ENCODE peak calls at places on chromosomes 5 and 9, in five cellular contexts. J is psoas muscle, I is colonic mucosa, W is PC-3, Q is suprapubic skin. Z is an unnamed sample.

GRCh38 chr5:74254257-74254656 is 386.3 kb downstream of the ENC1 start:
- DNase-seq in J (no peak), I (no peak), W (no peak), Q (no peak), Z (no peak)

GRCh38 chr5:181200816-181201215 is 4.2 kb downstream of the TRIM7 start:
- DNase-seq in J (no peak), I (no peak), W (no peak), Q (no peak), Z (no peak)

GRCh38 chr5:84274585-84275468 is 109.9 kb downstream of the EDIL3 start:
- DNase-seq in J (no peak), I (peak; percentile 59), W (peak; percentile 60), Q (no peak), Z (no peak)

GRCh38 chr9:135561391-135562234 is at the start of gene PAEP:
- DNase-seq in J (no peak), I (no peak), W (peak; percentile 44), Q (peak; percentile 40), Z (no peak)

GRCh38 chr9:127305450-127306226 is 41.1 kb downstream of the GARNL3 start:
- DNase-seq in J (no peak), I (no peak), W (no peak), Q (no peak), Z (no peak)

GRCh38 chr5:168710706-168711105 is 131.5 kb upstream of the PANK3 start:
- DNase-seq in J (no peak), I (no peak), W (no peak), Q (no peak), Z (peak; percentile 64)

GRCh38 chr9:19161257-19162025 is 34.1 kb upstream of the PLIN2 start:
- DNase-seq in J (no peak), I (peak; percentile 67), W (peak; percentile 95), Q (peak; percentile 86), Z (no peak)

GRCh38 chr5:122877518-122877917 is 32.1 kb downstream of the SNX24 start:
- DNase-seq in J (no peak), I (no peak), W (no peak), Q (no peak), Z (no peak)

GRCh38 chr9:92616199-92617129 is 53.5 kb downstream of the IPPK start:
- DNase-seq in J (peak; percentile 59), I (peak; percentile 12), W (no peak), Q (no peak), Z (peak; percentile 53)

GRCh38 chr5:77281969-77282336 is 71.5 kb downstream of the PDE8B start:
- DNase-seq in J (no peak), I (no peak), W (no peak), Q (no peak), Z (no peak)
- H3K27ac ChIP-seq in J (no peak overlapping the region), I (no peak overlapping the region), W (no peak overlapping the region), Q (no peak overlapping the region), Z (no peak overlapping the region)

DNA sequence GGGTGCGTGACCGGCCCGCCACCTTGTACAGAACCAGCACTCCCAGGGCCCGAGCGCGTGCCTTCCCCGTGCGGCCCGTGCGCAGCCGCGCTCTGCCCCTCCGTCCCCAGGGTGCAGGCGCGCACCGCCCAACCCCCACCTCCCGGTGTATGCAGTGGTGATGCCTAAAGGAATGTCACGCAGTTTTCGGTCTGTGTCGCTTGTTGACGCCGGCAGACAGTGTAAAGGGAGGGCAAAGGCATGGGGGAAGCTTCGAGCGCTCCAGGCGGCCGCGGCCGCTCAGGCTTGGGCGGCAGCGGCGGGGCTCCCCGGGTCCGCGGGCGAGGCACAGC is 1.3 kb downstream of the LRRC26 start:
- DNase-seq in J (no peak), I (no peak), W (no peak), Q (no peak), Z (no peak)
- H3K4me3 ChIP-seq in J (peak overlapping the region; percentile 58), I (peak overlapping the region; percentile 40), W (peak overlapping the region; percentile 64), Q (peak overlapping the region; percentile 50), Z (peak overlapping the region; percentile 67)

GRCh38 chr5:175731756-175732465 is 74.0 kb downstream of the HRH2 start:
- DNase-seq in J (no peak), I (no peak), W (no peak), Q (no peak), Z (no peak)

GRCh38 chr5:175728316-175728715 is 70.4 kb downstream of the HRH2 start:
- DNase-seq in J (no peak), I (no peak), W (no peak), Q (peak; percentile 33), Z (no peak)

GRCh38 chr5:175731172-175731571 is 73.3 kb downstream of the HRH2 start:
- DNase-seq in J (no peak), I (no peak), W (no peak), Q (no peak), Z (no peak)

GRCh38 chr5:175729829-175730277 is 72.0 kb downstream of the HRH2 start:
- DNase-seq in J (peak; percentile 85), I (peak; percentile 93), W (peak; percentile 91), Q (peak; percentile 88), Z (peak; percentile 90)

DNA sequence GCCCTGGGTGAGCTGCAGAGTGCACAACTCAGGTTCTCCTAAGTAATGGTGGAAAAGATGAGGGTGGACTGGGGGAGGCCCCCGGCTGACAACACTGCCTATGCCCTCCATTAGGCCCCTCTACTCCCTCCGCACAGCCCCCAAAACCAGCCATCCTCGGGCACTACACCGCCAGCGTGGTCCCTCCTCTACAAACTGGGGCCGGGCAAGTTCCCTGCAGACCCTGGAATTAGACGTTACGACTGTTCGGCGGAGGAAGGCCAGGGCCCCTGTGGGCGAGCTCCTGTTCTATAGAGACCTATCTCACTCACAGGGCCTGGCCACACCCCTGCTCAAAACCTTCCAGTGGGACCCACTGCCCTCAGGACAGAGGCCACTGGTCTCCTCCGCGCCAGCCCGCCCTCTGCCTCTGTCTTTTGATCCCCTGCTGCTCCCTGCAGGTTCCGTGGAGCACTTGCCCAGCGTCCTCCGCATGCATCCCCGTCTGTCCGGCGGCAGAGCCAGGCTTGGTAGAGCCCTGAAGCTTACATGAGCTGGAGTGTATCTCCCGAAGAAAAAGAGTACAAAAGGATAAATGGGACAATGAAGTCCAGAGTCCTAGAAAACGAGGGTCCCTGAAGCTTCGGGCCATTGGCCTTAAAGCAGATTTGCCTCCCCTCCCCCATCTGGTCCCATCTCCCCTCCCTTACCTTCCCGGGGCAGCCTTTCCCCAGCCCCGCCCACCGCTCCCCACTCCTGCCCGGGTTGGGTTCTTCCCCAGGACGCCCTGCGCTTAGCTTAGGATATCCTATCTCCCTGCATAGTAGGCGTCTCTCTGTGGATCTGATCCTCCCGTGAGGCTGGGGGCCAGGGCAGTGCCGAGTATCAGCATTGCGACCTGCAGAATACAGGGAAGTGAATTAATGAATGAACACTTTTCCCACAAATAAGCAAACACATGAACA is 71.3 kb downstream of the HRH2 start:
- DNase-seq in J (no peak), I (no peak), W (no peak), Q (no peak), Z (no peak)
- H3K27ac ChIP-seq in J (no peak overlapping the region), I (no peak overlapping the region), W (no peak overlapping the region), Q (no peak overlapping the region), Z (no peak overlapping the region)

GRCh38 chr9:110748251-110748893 is 79.8 kb downstream of the MUSK start:
- DNase-seq in J (no peak), I (no peak), W (no peak), Q (no peak), Z (no peak)

GRCh38 chr9:110746211-110746930 is 77.8 kb downstream of the MUSK start:
- DNase-seq in J (no peak), I (no peak), W (peak; percentile 28), Q (no peak), Z (no peak)

GRCh38 chr9:110742741-110743371 is 74.3 kb downstream of the MUSK start:
- DNase-seq in J (no peak), I (no peak), W (no peak), Q (no peak), Z (no peak)

GRCh38 chr9:110744753-110745522 is 76.3 kb downstream of the MUSK start:
- DNase-seq in J (peak; percentile 24), I (no peak), W (peak; percentile 91), Q (peak; percentile 71), Z (no peak)

DNA sequence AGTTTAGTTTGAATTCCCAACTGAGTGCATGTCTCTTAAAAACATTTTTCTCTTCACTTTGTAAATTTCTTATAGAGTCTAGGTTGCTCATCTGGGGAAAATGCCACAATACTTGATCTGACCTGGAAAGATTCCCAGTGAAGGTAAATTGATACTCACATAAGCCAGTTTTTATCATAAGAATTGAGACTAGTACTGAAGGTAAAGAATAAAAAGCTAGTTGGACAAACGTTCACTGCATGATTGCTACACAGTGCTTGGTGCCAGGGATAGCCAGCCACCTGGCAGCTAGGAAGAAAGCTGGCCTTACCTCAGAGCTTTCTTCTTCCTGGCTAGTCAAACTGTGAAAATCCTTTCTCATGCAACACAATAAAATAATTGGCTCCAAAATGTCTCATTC is 77.1 kb downstream of the MUSK start:
- DNase-seq in J (peak; percentile 34), I (no peak), W (peak; percentile 82), Q (no peak), Z (no peak)
- H3K4me3 ChIP-seq in J (no peak overlapping the region), I (no peak overlapping the region), W (peak overlapping the region; percentile 19), Q (no peak overlapping the region), Z (no peak overlapping the region)

DNA sequence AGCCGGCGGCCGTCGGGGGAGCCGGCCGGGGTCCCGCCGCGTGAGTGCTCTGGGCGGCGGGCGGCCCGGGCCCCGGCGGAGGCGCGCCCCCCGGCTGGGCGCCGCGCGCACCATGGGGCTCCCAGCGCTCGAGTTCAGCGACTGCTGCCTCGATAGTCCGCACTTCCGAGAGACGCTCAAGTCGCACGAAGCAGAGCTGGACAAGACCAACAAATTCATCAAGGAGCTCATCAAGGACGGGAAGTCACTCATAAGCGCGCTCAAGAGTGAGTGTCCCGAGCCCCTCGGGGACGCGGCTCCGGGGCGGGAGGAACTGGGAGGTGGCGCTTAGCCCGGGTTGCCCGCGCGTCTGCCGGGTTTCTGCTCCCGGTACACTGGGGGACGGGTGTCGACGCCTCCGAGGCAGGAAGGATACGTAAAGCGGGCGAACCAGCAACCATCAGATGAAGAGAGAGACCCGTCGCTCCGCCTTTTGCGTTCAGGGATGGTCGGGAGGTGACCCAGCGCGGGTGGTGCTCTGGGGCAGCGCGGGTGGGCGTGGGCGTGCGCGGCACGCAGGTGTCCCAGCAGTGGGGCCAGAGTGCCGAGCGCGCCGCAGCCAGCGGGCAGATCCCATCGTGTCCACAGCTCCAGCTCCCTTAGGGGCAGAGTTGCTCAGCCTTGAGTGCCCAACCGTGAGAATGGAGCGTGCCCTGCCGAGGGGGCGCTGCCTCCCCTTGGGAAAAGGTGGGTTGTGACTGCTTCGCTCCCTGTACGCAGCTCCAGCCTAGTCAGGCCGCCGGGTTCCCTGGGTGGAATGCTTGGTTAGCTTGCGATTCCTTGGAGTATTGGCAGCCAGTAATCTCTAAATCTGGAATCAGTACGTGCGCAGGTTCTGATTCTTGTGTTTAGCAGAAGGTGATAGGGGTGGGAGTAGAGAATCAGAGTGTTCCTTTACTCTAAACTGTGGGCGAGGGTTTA is 753 bp downstream of the ARHGAP26 start:
- DNase-seq in J (peak; percentile 51), I (peak; percentile 68), W (peak; percentile 49), Q (peak; percentile 84), Z (peak; percentile 86)
- H3K27ac ChIP-seq in J (peak overlapping the region; percentile 80), I (peak overlapping the region; percentile 74), W (peak overlapping the region; percentile 29), Q (peak overlapping the region; percentile 87), Z (peak overlapping the region; percentile 83)

GRCh38 chr9:124411514-124412227 is 3.6 kb downstream of the PSMB7 start:
- DNase-seq in J (no peak), I (no peak), W (peak; percentile 64), Q (no peak), Z (no peak)
- H3K4me3 ChIP-seq in J (no peak overlapping the region), I (no peak overlapping the region), W (peak overlapping the region; percentile 55), Q (no peak overlapping the region), Z (no peak overlapping the region)

GRCh38 chr9:89525673-89526374 is 27.9 kb upstream of the SEMA4D start:
- DNase-seq in J (no peak), I (no peak), W (peak; percentile 21), Q (no peak), Z (no peak)
- H3K27ac ChIP-seq in J (no peak overlapping the region), I (peak overlapping the region; percentile 18), W (no peak overlapping the region), Q (no peak overlapping the region), Z (no peak overlapping the region)

GRCh38 chr5:138573223-138573622 is 2.0 kb downstream of the HSPA9 start:
- DNase-seq in J (no peak), I (no peak), W (no peak), Q (no peak), Z (no peak)
- H3K4me3 ChIP-seq in J (peak overlapping the region; percentile 89), I (no peak overlapping the region), W (peak overlapping the region; percentile 94), Q (peak overlapping the region; percentile 85), Z (no peak overlapping the region)

GRCh38 chr5:10330511-10331105 is 22.9 kb upstream of the MARCHF6 start:
- DNase-seq in J (peak; percentile 34), I (peak; percentile 39), W (no peak), Q (no peak), Z (peak; percentile 73)
- H3K27ac ChIP-seq in J (peak overlapping the region; percentile 66), I (no peak overlapping the region), W (no peak overlapping the region), Q (peak overlapping the region; percentile 54), Z (peak overlapping the region; percentile 74)

Z was measured in coronary artery.